ENCODE peak calls at places on chromosomes 13 and 19, in eight cellular contexts. V is foreskin fibroblast, T is uterus, H is psoas muscle, O is OCI-LY7, Q is ovary, N is AG10803, D is heart left ventricle. G is an unnamed sample.

GRCh38 chr19:32287811-32288227 is 57.6 kb upstream of the ZNF507 start:
- DNase-seq in V (peak), T (peak), H (peak), O (peak), Q (peak), N (peak), D (peak), G (peak)

GRCh38 chr13:31790992-31791391 is 51.7 kb downstream of the RXFP2 start:
- DNase-seq in V (no peak), T (no peak), H (no peak), O (no peak), Q (no peak), N (peak), D (no peak), G (no peak)

GRCh38 chr19:2648528-2648937 is 54.0 kb downstream of the GNG7 start:
- DNase-seq in V (peak), T (peak), H (peak), O (peak), Q (peak), N (peak), D (peak), G (peak)

GRCh38 chr13:91805605-91806004 is 407.2 kb downstream of the GPC5 start:
- DNase-seq in V (no peak), T (no peak), H (no peak), O (peak), Q (no peak), N (no peak), D (no peak), G (no peak)

GRCh38 chr19:16447015-16447384 is 24.8 kb downstream of the EPS15L1 start:
- DNase-seq in V (peak), T (peak), H (peak), O (peak), Q (peak), N (peak), D (peak), G (peak)

GRCh38 chr13:37984357-37984756 is 114.8 kb upstream of the TRPC4 start:
- DNase-seq in V (no peak), T (no peak), H (no peak), O (no peak), Q (no peak), N (no peak), D (no peak), G (no peak)

GRCh38 chr19:16637535-16637934 is 9.5 kb upstream of the MED26 start:
- DNase-seq in V (no peak), T (no peak), H (no peak), O (no peak), Q (no peak), N (no peak), D (no peak), G (no peak)

GRCh38 chr19:41307954-41308449 is 2.0 kb upstream of the CCDC97 start:
- DNase-seq in V (no peak), T (no peak), H (no peak), O (no peak), Q (no peak), N (no peak), D (no peak), G (no peak)

GRCh38 chr13:90622547-90622946 is 724.9 kb upstream of the MIR17HG start:
- DNase-seq in V (no peak), T (no peak), H (no peak), O (no peak), Q (no peak), N (peak), D (no peak), G (no peak)

GRCh38 chr13:35768551-35768950 is 292.1 kb upstream of the MAB21L1 start:
- DNase-seq in V (peak), T (no peak), H (no peak), O (no peak), Q (no peak), N (peak), D (no peak), G (peak)

GRCh38 chr19:44750713-44751112 is 2.2 kb downstream of the BCL3 start:
- DNase-seq in V (no peak), T (no peak), H (no peak), O (peak), Q (no peak), N (no peak), D (no peak), G (no peak)

GRCh38 chr19:15479391-15480345 is at the start of gene PGLYRP2:
- DNase-seq in V (peak), T (no peak), H (peak), O (no peak), Q (no peak), N (no peak), D (no peak), G (no peak)

GRCh38 chr13:32278456-32278855 is 36.7 kb downstream of the ZAR1L start:
- DNase-seq in V (peak), T (no peak), H (no peak), O (no peak), Q (no peak), N (peak), D (no peak), G (peak)

GRCh38 chr19:45821103-45821521 is 6.0 kb upstream of the RSPH6A start:
- DNase-seq in V (no peak), T (no peak), H (no peak), O (no peak), Q (no peak), N (no peak), D (peak), G (no peak)

GRCh38 chr19:55069137-55069858 is 6.3 kb upstream of the RDH13 start:
- DNase-seq in V (peak), T (no peak), H (peak), O (no peak), Q (no peak), N (no peak), D (no peak), G (no peak)

GRCh38 chr19:41226053-41226873 is 7.2 kb downstream of the AXL start:
- DNase-seq in V (peak), T (peak), H (peak), O (no peak), Q (peak), N (peak), D (peak), G (peak)

GRCh38 chr13:99361197-99361596 is 54.0 kb upstream of the GPR183 start:
- DNase-seq in V (no peak), T (no peak), H (no peak), O (no peak), Q (no peak), N (no peak), D (no peak), G (no peak)

GRCh38 chr19:756232-756631 is 5.3 kb downstream of the MISP start:
- DNase-seq in V (peak), T (no peak), H (no peak), O (peak), Q (no peak), N (peak), D (no peak), G (peak)

GRCh38 chr19:30227661-30228112 is 144.5 kb upstream of the ZNF536 start:
- DNase-seq in V (peak), T (peak), H (peak), O (peak), Q (peak), N (peak), D (peak), G (peak)

GRCh38 chr13:93559718-93560117 is 333.1 kb downstream of the GPC6 start:
- DNase-seq in V (peak), T (no peak), H (no peak), O (no peak), Q (no peak), N (peak), D (no peak), G (peak)

GRCh38 chr19:18349524-18350128 is 9.2 kb downstream of the PGPEP1 start:
- DNase-seq in V (peak), T (peak), H (peak), O (peak), Q (peak), N (peak), D (no peak), G (peak)

GRCh38 chr13:28094311-28094710 is 6.1 kb downstream of the FLT3 start:
- DNase-seq in V (no peak), T (no peak), H (no peak), O (no peak), Q (no peak), N (no peak), D (no peak), G (no peak)

GRCh38 chr13:46735425-46735824 is 61.5 kb downstream of the ESD start:
- DNase-seq in V (no peak), T (no peak), H (no peak), O (no peak), Q (no peak), N (no peak), D (no peak), G (no peak)

GRCh38 chr19:57055956-57056355 is 63.8 kb upstream of the USP29 start:
- DNase-seq in V (no peak), T (no peak), H (no peak), O (no peak), Q (no peak), N (no peak), D (no peak), G (no peak)

GRCh38 chr19:543912-544608 is at the start of gene GZMM:
- DNase-seq in V (no peak), T (no peak), H (no peak), O (no peak), Q (no peak), N (no peak), D (peak), G (no peak)

GRCh38 chr19:444677-445210 is 16.1 kb downstream of the SHC2 start:
- DNase-seq in V (no peak), T (no peak), H (no peak), O (no peak), Q (no peak), N (no peak), D (no peak), G (no peak)

DNA sequence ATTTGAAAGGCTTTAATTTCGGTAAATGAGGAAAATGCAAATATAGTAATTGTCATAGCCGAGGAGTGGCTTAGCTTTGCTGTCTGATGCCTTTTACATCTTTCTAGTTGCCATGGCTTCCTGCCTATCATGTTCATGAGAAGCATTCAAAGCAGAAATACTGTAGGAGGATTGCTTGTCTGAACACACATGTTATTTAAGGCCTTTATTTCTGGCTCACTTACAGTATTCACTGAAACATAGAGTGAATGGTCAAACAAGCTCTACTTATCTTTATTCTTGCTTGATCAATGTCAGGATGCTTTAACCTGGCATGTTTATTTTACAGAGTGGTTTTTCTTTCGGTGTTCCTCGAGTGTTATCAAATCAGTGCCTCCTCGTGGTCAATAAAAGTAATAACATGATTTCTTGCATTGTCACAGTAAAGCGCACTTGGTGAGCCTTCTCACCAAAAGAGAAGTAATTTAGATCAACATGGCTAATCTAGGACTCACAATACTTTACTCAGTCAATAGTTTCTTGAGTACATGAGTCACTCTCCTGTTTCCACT is 73.5 kb upstream of the PCDH17 start:
- DNase-seq in V (no peak), T (no peak), H (no peak), O (peak), Q (no peak), N (no peak), D (no peak), G (no peak)
- TF ChIP-seq CTCF in V (no peak), T (no peak), H (no peak), O (peak), Q (no peak), N (no peak), D (no peak), G (no peak)

GRCh38 chr19:50835785-50836542 is 2.6 kb upstream of the KLK15 start:
- DNase-seq in V (peak), T (peak), H (peak), O (peak), Q (peak), N (peak), D (peak), G (peak)
- H3K4me3 ChIP-seq in V (peak), T (peak), H (peak), O (peak), Q (peak), N (peak), D (peak), G (peak)

GRCh38 chr13:98189841-98190505 is 12.9 kb upstream of the RNF113B start:
- DNase-seq in V (no peak), T (no peak), H (no peak), O (no peak), Q (peak), N (no peak), D (no peak), G (no peak)
- TF ChIP-seq CTCF in V (no peak), T (no peak), H (no peak), O (no peak), Q (peak), N (peak), D (no peak), G (no peak)

GRCh38 chr13:20943519-20944012 is 41.0 kb upstream of the XPO4 start:
- DNase-seq in V (peak), T (peak), H (peak), O (peak), Q (peak), N (peak), D (peak), G (peak)

GRCh38 chr13:20939662-20940061 is 37.1 kb upstream of the XPO4 start:
- DNase-seq in V (no peak), T (no peak), H (peak), O (no peak), Q (no peak), N (no peak), D (no peak), G (no peak)

GRCh38 chr13:20940083-20940482 is 37.5 kb upstream of the XPO4 start:
- DNase-seq in V (peak), T (no peak), H (no peak), O (no peak), Q (no peak), N (peak), D (no peak), G (no peak)

GRCh38 chr13:20945952-20946383 is 43.4 kb upstream of the XPO4 start:
- DNase-seq in V (no peak), T (no peak), H (no peak), O (no peak), Q (no peak), N (no peak), D (no peak), G (no peak)

DNA sequence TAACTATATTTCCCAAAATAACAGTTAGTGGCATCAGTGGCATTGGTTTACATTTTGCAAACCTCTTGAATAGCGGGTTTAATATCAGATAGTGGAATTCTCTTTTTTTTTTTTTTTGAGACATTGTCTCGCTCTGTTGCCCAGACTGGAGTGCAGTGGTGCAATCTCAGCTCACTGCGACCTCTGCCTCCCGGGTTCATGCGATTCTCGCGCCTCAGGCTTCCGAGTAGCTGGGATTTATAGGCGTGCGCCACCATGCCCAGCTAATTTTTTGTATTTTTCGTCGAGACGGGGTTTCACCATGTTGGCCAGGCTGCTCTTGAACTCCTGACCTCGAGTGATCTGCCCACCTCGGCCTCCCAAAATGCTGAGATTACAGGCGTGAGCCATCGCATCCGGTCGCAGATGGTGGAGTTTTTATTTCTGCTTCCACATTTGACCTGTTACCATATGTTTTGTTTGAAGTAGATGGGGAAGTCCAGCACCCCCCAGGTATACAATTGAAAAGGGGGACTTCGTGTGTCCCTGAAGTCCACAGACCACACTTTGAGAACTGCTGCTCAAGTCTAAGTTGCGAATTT is 40.5 kb upstream of the XPO4 start:
- DNase-seq in V (no peak), T (peak), H (no peak), O (no peak), Q (peak), N (no peak), D (no peak), G (no peak)
- H3K4me3 ChIP-seq in V (no peak), T (no peak), H (no peak), O (no peak), Q (no peak), N (peak), D (no peak), G (no peak)

GRCh38 chr13:50512602-50513527 is 330.6 kb downstream of the DLEU7 start:
- DNase-seq in V (peak), T (peak), H (peak), O (peak), Q (peak), N (peak), D (peak), G (peak)
- TF ChIP-seq CTCF in V (no peak), T (no peak), H (peak), O (peak), Q (no peak), N (no peak), D (no peak), G (peak)

GRCh38 chr19:49497047-49497789 is 984 bp downstream of the RPS11 start:
- DNase-seq in V (peak), T (no peak), H (peak), O (peak), Q (no peak), N (peak), D (no peak), G (peak)
- H3K4me3 ChIP-seq in V (peak), T (peak), H (peak), O (peak), Q (peak), N (peak), D (peak), G (peak)

DNA sequence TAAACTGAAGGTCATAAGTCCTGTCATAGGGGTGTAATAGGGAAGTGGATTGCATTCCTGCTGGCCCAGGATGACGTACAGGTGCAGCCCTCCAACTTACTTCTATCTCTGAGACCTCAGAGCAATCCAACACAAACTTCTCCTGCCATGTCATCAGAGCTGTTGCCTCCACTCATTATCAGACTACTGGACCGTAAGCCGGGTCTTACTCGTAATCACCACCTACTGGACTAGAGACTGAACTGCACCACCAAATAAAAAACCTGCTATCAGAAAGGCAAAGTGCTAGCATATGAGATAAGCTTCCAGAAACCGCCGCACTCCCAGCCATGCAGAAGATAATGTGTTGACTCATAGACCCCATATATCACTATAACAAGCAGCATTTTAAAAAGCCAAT is 102.1 kb downstream of the SLITRK1 start:
- DNase-seq in V (peak), T (no peak), H (no peak), O (peak), Q (no peak), N (peak), D (no peak), G (peak)
- TF ChIP-seq CTCF in V (peak), T (no peak), H (no peak), O (peak), Q (no peak), N (peak), D (no peak), G (peak)

GRCh38 chr13:30113983-30114491 is 193.3 kb downstream of the KATNAL1 start:
- DNase-seq in V (no peak), T (peak), H (no peak), O (no peak), Q (no peak), N (peak), D (no peak), G (no peak)

GRCh38 chr13:30114586-30115256 is 192.6 kb downstream of the KATNAL1 start:
- DNase-seq in V (peak), T (peak), H (peak), O (peak), Q (peak), N (peak), D (peak), G (peak)

GRCh38 chr13:30113531-30113930 is 193.8 kb downstream of the KATNAL1 start:
- DNase-seq in V (no peak), T (no peak), H (no peak), O (no peak), Q (no peak), N (no peak), D (no peak), G (no peak)

GRCh38 chr13:30111810-30112209 is 195.5 kb downstream of the KATNAL1 start:
- DNase-seq in V (no peak), T (no peak), H (no peak), O (peak), Q (no peak), N (no peak), D (no peak), G (no peak)

GRCh38 chr13:30112602-30113435 is 194.5 kb downstream of the KATNAL1 start:
- DNase-seq in V (peak), T (peak), H (peak), O (peak), Q (peak), N (peak), D (peak), G (peak)
- H3K4me3 ChIP-seq in V (no peak), T (no peak), H (peak), O (no peak), Q (no peak), N (peak), D (no peak), G (peak)

DNA sequence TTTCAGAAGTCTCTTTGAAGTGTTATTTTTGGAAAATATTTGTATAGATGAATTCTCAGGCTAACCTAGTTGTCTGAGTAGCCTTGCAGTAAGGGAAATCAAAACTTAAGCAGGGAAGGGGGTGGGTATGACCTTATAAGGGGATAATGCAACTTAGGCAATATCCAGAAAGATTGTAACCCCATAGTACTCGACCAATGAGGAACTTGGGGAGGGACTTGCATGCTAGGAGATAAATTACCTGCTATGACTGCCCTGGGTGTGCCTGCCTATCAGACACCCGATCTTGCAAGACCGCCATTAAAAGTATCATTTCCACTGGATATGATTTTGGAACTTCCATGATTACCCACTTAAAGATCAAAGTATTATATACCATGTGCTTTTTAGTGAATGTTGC is 23.0 kb upstream of the RFXAP start:
- DNase-seq in V (no peak), T (no peak), H (no peak), O (no peak), Q (no peak), N (no peak), D (no peak), G (no peak)
- TF ChIP-seq CTCF in V (no peak), T (no peak), H (no peak), O (no peak), Q (no peak), N (no peak), D (no peak), G (no peak)